ENCODE peak calls at places on chromosomes 4 and X, in seven cellular contexts. Y is GM23248, I is OCI-LY7, Q is HCT116, V is hepatocyte, N is GM23338, E is MM.1S. R is an unnamed sample.

GRCh38 chr4:151744614-151745013 is 16.2 kb downstream of the GATB start:
- DNase-seq in Y (peak; percentile 93), I (no peak), Q (peak; percentile 79), V (peak; percentile 63), N (peak; percentile 18), E (peak; percentile 8), R (no peak)

GRCh38 chrX:9611436-9612145 is 146.7 kb downstream of the TBL1X start:
- DNase-seq in Y (peak; percentile 5), I (no peak), Q (no peak), V (no peak), N (no peak), E (no peak), R (no peak)

GRCh38 chr4:3736290-3736689 is 29.9 kb upstream of the ADRA2C start:
- DNase-seq in Y (no peak), I (no peak), Q (no peak), V (no peak), N (no peak), E (no peak), R (no peak)

GRCh38 chr4:149741186-149741831 is 74.3 kb downstream of the IQCM start:
- DNase-seq in Y (peak; percentile 7), I (no peak), Q (no peak), V (no peak), N (no peak), E (no peak), R (no peak)

GRCh38 chrX:47063179-47063578 is 15.1 kb upstream of the RGN start:
- DNase-seq in Y (no peak), I (no peak), Q (no peak), V (no peak), N (no peak), E (no peak), R (no peak)

GRCh38 chrX:73758253-73758652 is 195.3 kb downstream of the CHIC1 start:
- DNase-seq in Y (no peak), I (no peak), Q (no peak), V (no peak), N (peak; percentile 2), E (peak; percentile 88), R (no peak)

GRCh38 chr4:67700119-67700873 is 659 bp downstream of the UBA6 start:
- DNase-seq in Y (peak; percentile 64), I (peak; percentile 44), Q (no peak), V (no peak), N (no peak), E (peak; percentile 78), R (peak; percentile 72)

GRCh38 chr4:24477919-24478318 is 106.4 kb downstream of the DHX15 start:
- DNase-seq in Y (peak; percentile 75), I (no peak), Q (no peak), V (peak; percentile 67), N (peak; percentile 42), E (no peak), R (no peak)

GRCh38 chr4:13285336-13285735 is 198.8 kb downstream of the RAB28 start:
- DNase-seq in Y (peak; percentile 31), I (no peak), Q (no peak), V (no peak), N (no peak), E (no peak), R (no peak)

GRCh38 chr4:164937576-164938270 is 39.7 kb downstream of the TRIM61 start:
- DNase-seq in Y (peak; percentile 79), I (peak; percentile 23), Q (no peak), V (peak; percentile 61), N (peak; percentile 60), E (peak; percentile 79), R (peak; percentile 80)

GRCh38 chr4:61397174-61397573 is 197.0 kb downstream of the ADGRL3 start:
- DNase-seq in Y (no peak), I (no peak), Q (no peak), V (no peak), N (no peak), E (no peak), R (no peak)

GRCh38 chr4:88411491-88412101 is 32.9 kb downstream of the HERC6 start:
- DNase-seq in Y (no peak), I (no peak), Q (no peak), V (no peak), N (no peak), E (no peak), R (no peak)

GRCh38 chrX:154990496-154990895 is 32.0 kb downstream of the F8 start:
- DNase-seq in Y (no peak), I (no peak), Q (no peak), V (no peak), N (no peak), E (peak; percentile 52), R (no peak)

GRCh38 chrX:53481093-53481492 is 46.9 kb upstream of the HSD17B10 start:
- DNase-seq in Y (peak; percentile 33), I (no peak), Q (no peak), V (no peak), N (peak; percentile 28), E (no peak), R (peak; percentile 66)

GRCh38 chr4:55351824-55352223 is 5.8 kb downstream of the SRD5A3 start:
- DNase-seq in Y (no peak), I (no peak), Q (no peak), V (no peak), N (no peak), E (no peak), R (no peak)

GRCh38 chrX:72360326-72360725 is 54.6 kb upstream of the CITED1 start:
- DNase-seq in Y (no peak), I (no peak), Q (no peak), V (no peak), N (no peak), E (no peak), R (no peak)

GRCh38 chr4:98976716-98977115 is 18.8 kb upstream of the METAP1 start:
- DNase-seq in Y (peak; percentile 23), I (no peak), Q (no peak), V (no peak), N (no peak), E (no peak), R (no peak)

GRCh38 chrX:17725176-17725575 is 12.1 kb upstream of the SCML1 start:
- DNase-seq in Y (no peak), I (no peak), Q (no peak), V (no peak), N (no peak), E (no peak), R (no peak)

GRCh38 chr4:46993075-46994006 is at the start of gene GABRA4:
- DNase-seq in Y (peak; percentile 0), I (no peak), Q (no peak), V (peak; percentile 26), N (peak; percentile 67), E (no peak), R (no peak)

GRCh38 chrX:3550160-3550765 is 163.2 kb downstream of the PRKX start:
- DNase-seq in Y (peak; percentile 63), I (no peak), Q (no peak), V (peak; percentile 17), N (no peak), E (no peak), R (peak; percentile 61)

GRCh38 chr4:153234923-153235322 is 30.7 kb downstream of the TRIM2 start:
- DNase-seq in Y (peak; percentile 62), I (no peak), Q (peak; percentile 56), V (no peak), N (no peak), E (no peak), R (no peak)

GRCh38 chrX:100864967-100865366 is 9.2 kb downstream of the NOX1 start:
- DNase-seq in Y (peak; percentile 54), I (no peak), Q (no peak), V (no peak), N (no peak), E (no peak), R (no peak)

GRCh38 chrX:24479924-24480722 is 15.0 kb downstream of the PDK3 start:
- DNase-seq in Y (no peak), I (peak; percentile 69), Q (no peak), V (no peak), N (no peak), E (peak; percentile 86), R (no peak)

GRCh38 chr4:4325321-4325720 is 35.3 kb downstream of the ZBTB49 start:
- DNase-seq in Y (no peak), I (no peak), Q (no peak), V (peak; percentile 1), N (no peak), E (no peak), R (no peak)

DNA sequence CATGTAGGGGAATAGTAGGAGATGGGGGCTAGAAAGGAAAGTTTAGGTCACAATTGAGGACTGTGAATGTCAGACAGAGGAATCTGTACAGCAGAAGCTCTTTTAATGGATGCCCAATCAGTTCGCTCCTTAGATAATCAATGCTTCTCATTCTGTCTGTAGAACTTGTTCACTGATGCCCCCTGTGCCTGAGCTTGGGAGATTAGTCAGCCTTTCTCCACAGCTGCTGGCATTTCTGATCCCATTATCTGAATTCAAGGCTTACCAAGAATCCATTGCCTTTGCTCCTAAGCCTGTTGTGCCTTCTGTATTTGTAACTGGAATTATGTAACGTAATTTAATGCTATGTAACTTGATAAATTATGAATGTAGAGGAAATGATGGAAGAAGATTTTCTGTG is 53.2 kb upstream of the BBS12 start:
- DNase-seq in Y (no peak), I (no peak), Q (no peak), V (no peak), N (peak; percentile 20), E (no peak), R (no peak)
- H3K27ac ChIP-seq in Y (no peak overlapping the region), I (no peak overlapping the region), Q (no peak overlapping the region), V (no peak overlapping the region), N (no peak overlapping the region), E (no peak overlapping the region), R (no peak overlapping the region)

GRCh38 chr4:35541888-35542213 is 702.5 kb downstream of the ARAP2 start:
- DNase-seq in Y (no peak), I (no peak), Q (no peak), V (no peak), N (peak; percentile 33), E (peak; percentile 29), R (no peak)
- H3K4me3 ChIP-seq in Y (no peak overlapping the region), I (no peak overlapping the region), Q (no peak overlapping the region), V (no peak overlapping the region), N (no peak overlapping the region), E (no peak overlapping the region), R (no peak overlapping the region)

DNA sequence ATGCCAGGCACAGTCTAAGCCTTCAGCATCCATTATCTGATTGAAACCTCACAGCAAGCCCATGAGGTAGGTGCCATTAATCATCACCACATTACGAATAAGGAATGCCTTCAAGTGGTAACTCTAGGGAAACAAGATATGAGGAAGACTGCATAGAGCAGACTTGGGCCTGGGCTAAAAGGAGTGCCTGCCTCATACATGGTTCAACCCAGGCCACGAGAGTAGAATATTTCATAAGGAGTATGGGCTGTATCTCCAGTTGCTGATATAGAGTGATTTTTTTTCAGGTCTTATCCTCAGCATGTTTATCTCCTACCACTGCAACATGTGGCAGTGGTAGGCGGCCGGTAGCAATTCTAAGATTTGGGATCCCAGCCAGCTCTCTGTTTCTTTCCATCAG is 51.7 kb downstream of the ATP11C start:
- DNase-seq in Y (peak; percentile 64), I (no peak), Q (peak; percentile 16), V (no peak), N (no peak), E (no peak), R (no peak)
- H3K9me2 ChIP-seq in Y (no peaks in the 10 kb centered on the region), I (no peaks in the 10 kb centered on the region), Q (no peaks in the 10 kb centered on the region), V (no peaks in the 10 kb centered on the region), N (no peaks in the 10 kb centered on the region), E (no peaks in the 10 kb centered on the region), R (no peaks in the 10 kb centered on the region)

GRCh38 chr4:20337261-20337664 is 85.6 kb downstream of the SLIT2 start:
- DNase-seq in Y (no peak), I (no peak), Q (no peak), V (no peak), N (no peak), E (no peak), R (no peak)

GRCh38 chr4:20341121-20341758 is 89.5 kb downstream of the SLIT2 start:
- DNase-seq in Y (no peak), I (no peak), Q (no peak), V (no peak), N (no peak), E (no peak), R (no peak)

GRCh38 chr4:20333141-20333690 is 81.5 kb downstream of the SLIT2 start:
- DNase-seq in Y (no peak), I (no peak), Q (no peak), V (no peak), N (peak; percentile 33), E (no peak), R (no peak)

GRCh38 chr4:20338841-20339240 is 87.1 kb downstream of the SLIT2 start:
- DNase-seq in Y (no peak), I (no peak), Q (no peak), V (no peak), N (no peak), E (no peak), R (no peak)
- H3K27ac ChIP-seq in Y (no peak overlapping the region), I (no peak overlapping the region), Q (no peak overlapping the region), V (no peak overlapping the region), N (no peak overlapping the region), E (no peak overlapping the region), R (no peak overlapping the region)